ENCODE peak calls at places on chromosomes 5 and 9, in four cellular contexts. T is OCI-LY7, U is neuronal stem cell, F is fibroblast of lung. X is an unnamed sample.

GRCh38 chr5:163281512-163281911 is 155.9 kb upstream of the CCNG1 start:
- DNase-seq in U (no peak), F (no peak), T (no peak), X (no peak)

GRCh38 chr5:79975422-79975821 is 15.6 kb downstream of the MTX3 start:
- DNase-seq in F (no peak), T (no peak), U (no peak), X (no peak)

GRCh38 chr5:34703767-34704324 is 47.7 kb downstream of the RAI14 start:
- DNase-seq in F (no peak), T (no peak), U (no peak), X (peak)

GRCh38 chr9:124190761-124191160 is 67.0 kb upstream of the NEK6 start:
- DNase-seq in F (no peak), T (no peak), U (no peak), X (no peak)

GRCh38 chr9:113241161-113241560 is 19.8 kb downstream of the SLC31A1 start:
- DNase-seq in T (no peak), F (no peak), U (no peak), X (no peak)

GRCh38 chr5:114176356-114176755 is 185.5 kb upstream of the KCNN2 start:
- DNase-seq in F (peak), T (no peak), U (no peak), X (no peak)

GRCh38 chr5:151770383-151771258 is 1.1 kb upstream of the G3BP1 start:
- DNase-seq in F (peak), U (peak), T (peak), X (peak)

GRCh38 chr5:125536582-125536981 is 790.1 kb upstream of the ZNF608 start:
- DNase-seq in F (peak), U (no peak), T (no peak), X (no peak)

GRCh38 chr9:88697764-88698436 is 162.9 kb downstream of the NXNL2 start:
- DNase-seq in F (peak), U (no peak), T (no peak), X (no peak)

GRCh38 chr5:86866036-86866435 is 248.3 kb downstream of the COX7C start:
- DNase-seq in F (no peak), T (no peak), U (no peak), X (no peak)

GRCh38 chr5:8473016-8473415 is 604.1 kb downstream of the MTRR start:
- DNase-seq in U (no peak), T (no peak), F (no peak), X (no peak)

GRCh38 chr9:79477955-79478751 is 93.6 kb upstream of the TLE4 start:
- DNase-seq in U (peak), F (no peak), T (peak), X (peak)

DNA sequence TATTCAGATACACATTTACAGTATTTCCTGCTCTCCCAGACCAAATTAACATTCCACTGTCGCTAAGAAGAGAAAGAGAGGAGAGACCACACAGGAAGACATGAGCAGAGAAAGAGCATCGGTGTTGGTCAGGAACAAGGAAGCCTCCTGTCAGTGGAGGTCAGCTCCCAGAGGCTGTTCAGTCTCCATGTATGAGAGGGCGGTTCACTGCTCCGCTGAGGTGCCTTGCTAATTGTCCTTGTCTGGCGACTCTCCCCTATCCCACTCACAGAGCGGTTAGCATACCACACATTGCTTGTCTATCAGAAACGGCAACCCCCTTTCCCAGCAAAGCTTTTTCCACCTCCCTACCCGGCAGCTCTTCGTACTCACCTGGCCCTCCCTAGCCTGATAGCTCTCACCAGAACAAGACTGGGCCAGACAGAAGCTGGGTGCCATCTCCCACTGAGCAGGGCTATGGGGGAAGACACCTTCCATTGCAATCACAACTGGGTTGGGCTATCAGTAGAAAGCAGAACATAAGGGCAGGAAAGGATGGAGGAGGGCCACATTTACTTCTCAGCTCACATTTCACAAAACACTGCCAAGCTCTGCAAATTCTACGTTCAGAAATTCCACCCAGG is 58.6 kb upstream of the LMNB1 start:
- DNase-seq in T (no peak), F (no peak), U (peak), X (peak)
- H3K27ac ChIP-seq in T (no peak), F (no peak), U (no peak), X (peak)

GRCh38 chr5:76867827-76868693 is 18.2 kb downstream of the S100Z start:
- DNase-seq in F (peak), T (peak), U (peak), X (peak)
- H2AFZ ChIP-seq in F (no peak), T (peak), U (peak), X (no peak)

GRCh38 chr5:74231697-74232096 is 408.8 kb downstream of the ENC1 start:
- DNase-seq in U (no peak), F (no peak), T (no peak), X (no peak)
- H3K27ac ChIP-seq in U (peak), F (no peak), T (no peak), X (no peak)

GRCh38 chr5:76192837-76193236 is 109.7 kb downstream of the SV2C start:
- DNase-seq in U (no peak), T (no peak), F (no peak), X (no peak)
- H2AFZ ChIP-seq in U (no peak), T (no peak), F (no peak), X (peak)

GRCh38 chr5:133227082-133227481 is 175.3 kb downstream of the HSPA4 start:
- DNase-seq in F (no peak), T (no peak), U (no peak), X (no peak)
- H3K27ac ChIP-seq in F (no peak), T (no peak), U (no peak), X (no peak)

GRCh38 chr5:664994-665360 is 28.2 kb downstream of the TPPP start:
- DNase-seq in U (no peak), T (no peak), F (no peak), X (no peak)

GRCh38 chr5:665541-665955 is 27.6 kb downstream of the TPPP start:
- DNase-seq in U (no peak), T (no peak), F (no peak), X (peak)

GRCh38 chr5:663436-664342 is 29.5 kb downstream of the TPPP start:
- DNase-seq in F (no peak), U (no peak), T (no peak), X (no peak)

GRCh38 chr5:662751-663435 is 30.3 kb downstream of the TPPP start:
- DNase-seq in T (no peak), U (no peak), F (no peak), X (no peak)

DNA sequence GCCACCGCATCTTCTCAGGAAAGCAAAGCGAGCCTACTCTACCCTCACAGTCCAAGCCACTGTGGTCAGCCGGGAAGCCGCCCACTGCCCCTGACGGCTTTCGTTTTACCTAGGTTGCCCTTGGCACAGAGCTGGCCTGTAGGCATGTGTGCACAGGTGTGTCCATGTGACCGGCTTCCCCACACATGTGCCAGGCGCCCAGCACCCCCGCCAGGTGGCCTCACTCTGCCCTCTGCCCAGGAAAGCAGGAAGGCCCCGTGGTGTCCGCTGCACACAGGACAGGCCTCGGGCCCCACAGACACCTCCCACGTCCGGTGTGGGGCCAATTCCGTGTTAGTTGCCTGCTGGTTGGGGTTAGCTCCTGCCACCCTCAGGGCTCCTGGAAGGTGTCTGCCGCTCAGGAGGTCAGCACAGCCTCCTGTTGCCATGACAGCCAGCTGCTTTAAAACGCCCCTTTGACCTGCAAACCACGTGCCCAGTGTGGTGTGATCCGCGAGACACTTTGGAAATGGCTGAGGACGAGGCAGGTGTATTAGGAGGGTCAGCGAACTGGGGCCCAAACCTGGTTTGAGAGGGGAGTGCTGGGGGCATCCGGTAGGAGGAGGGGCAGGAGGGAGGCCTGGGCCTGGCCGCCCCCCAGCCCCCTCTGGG is 28.7 kb downstream of the TPPP start:
- DNase-seq in F (no peak), T (no peak), U (no peak), X (no peak)
- H2AFZ ChIP-seq in F (no peak), T (no peak), U (no peak), X (no peak)

X was measured in GM23338.